ENCODE peak calls at places on chromosome 11, in eight cellular contexts. One of them, this sample, is unnamed.

GRCh38 chr11:75406338-75406777 is 7.0 kb downstream of the RPS3 start:
- DNase-seq in cardiac septum: peak; percentile 17
- DNase-seq in neuronal stem cell: no peak
- DNase-seq in KBM-7: no peak
- DNase-seq in epithelial cell of proximal tubule: no peak
- DNase-seq in HCT116: no peak
- DNase-seq in GM18507: no peak
- DNase-seq in caudate nucleus: no peak
- DNase-seq in this sample: no peak

GRCh38 chr11:101618691-101619090 is 34.9 kb upstream of the TRPC6 start:
- DNase-seq in epithelial cell of proximal tubule: no peak
- DNase-seq in cardiac septum: no peak
- DNase-seq in HCT116: no peak
- DNase-seq in KBM-7: no peak
- DNase-seq in caudate nucleus: no peak
- DNase-seq in neuronal stem cell: no peak
- DNase-seq in GM18507: no peak
- DNase-seq in this sample: no peak

GRCh38 chr11:121451178-121451981 is 734 bp upstream of the SORL1 start:
- DNase-seq in caudate nucleus: no peak
- DNase-seq in GM18507: no peak
- DNase-seq in cardiac septum: no peak
- DNase-seq in epithelial cell of proximal tubule: no peak
- DNase-seq in KBM-7: no peak
- DNase-seq in neuronal stem cell: no peak
- DNase-seq in HCT116: no peak
- DNase-seq in this sample: peak; percentile 72

GRCh38 chr11:97516688-97517087 is 1126.9 kb downstream of the JRKL start:
- DNase-seq in cardiac septum: no peak
- DNase-seq in caudate nucleus: no peak
- DNase-seq in epithelial cell of proximal tubule: no peak
- DNase-seq in KBM-7: no peak
- DNase-seq in HCT116: no peak
- DNase-seq in GM18507: no peak
- DNase-seq in neuronal stem cell: no peak
- DNase-seq in this sample: peak; percentile 51

GRCh38 chr11:9313648-9314290 is 624 bp downstream of the TMEM41B start:
- DNase-seq in KBM-7: no peak
- DNase-seq in HCT116: no peak
- DNase-seq in neuronal stem cell: no peak
- DNase-seq in cardiac septum: no peak
- DNase-seq in epithelial cell of proximal tubule: no peak
- DNase-seq in GM18507: no peak
- DNase-seq in caudate nucleus: peak; percentile 54
- DNase-seq in this sample: peak; percentile 66

GRCh38 chr11:35579557-35580396 is 38.5 kb upstream of the FJX1 start:
- DNase-seq in neuronal stem cell: no peak
- DNase-seq in HCT116: peak; percentile 46
- DNase-seq in GM18507: no peak
- DNase-seq in cardiac septum: no peak
- DNase-seq in KBM-7: peak; percentile 54
- DNase-seq in epithelial cell of proximal tubule: peak; percentile 7
- DNase-seq in caudate nucleus: no peak
- DNase-seq in this sample: no peak

GRCh38 chr11:11382858-11383532 is 29.9 kb upstream of the CSNK2A3 start:
- DNase-seq in epithelial cell of proximal tubule: no peak
- DNase-seq in GM18507: no peak
- DNase-seq in neuronal stem cell: no peak
- DNase-seq in HCT116: no peak
- DNase-seq in KBM-7: no peak
- DNase-seq in caudate nucleus: no peak
- DNase-seq in cardiac septum: no peak
- DNase-seq in this sample: no peak

GRCh38 chr11:74226907-74227306 is 55.8 kb downstream of the PPME1 start:
- DNase-seq in caudate nucleus: no peak
- DNase-seq in epithelial cell of proximal tubule: no peak
- DNase-seq in HCT116: no peak
- DNase-seq in cardiac septum: no peak
- DNase-seq in GM18507: no peak
- DNase-seq in neuronal stem cell: no peak
- DNase-seq in KBM-7: no peak
- DNase-seq in this sample: no peak

GRCh38 chr11:45341379-45341778 is 55.2 kb upstream of the SYT13 start:
- DNase-seq in KBM-7: no peak
- DNase-seq in HCT116: no peak
- DNase-seq in cardiac septum: no peak
- DNase-seq in neuronal stem cell: no peak
- DNase-seq in epithelial cell of proximal tubule: no peak
- DNase-seq in GM18507: no peak
- DNase-seq in caudate nucleus: no peak
- DNase-seq in this sample: no peak

GRCh38 chr11:1919428-1920127 is at the start of gene TNNT3:
- DNase-seq in GM18507: no peak
- DNase-seq in epithelial cell of proximal tubule: no peak
- DNase-seq in KBM-7: no peak
- DNase-seq in cardiac septum: no peak
- DNase-seq in HCT116: no peak
- DNase-seq in caudate nucleus: no peak
- DNase-seq in neuronal stem cell: no peak
- DNase-seq in this sample: no peak

GRCh38 chr11:120400564-120401364 is 64.6 kb downstream of the ARHGEF12 start:
- DNase-seq in KBM-7: no peak
- DNase-seq in GM18507: no peak
- DNase-seq in HCT116: peak; percentile 90
- DNase-seq in epithelial cell of proximal tubule: peak; percentile 95
- DNase-seq in neuronal stem cell: no peak
- DNase-seq in cardiac septum: no peak
- DNase-seq in caudate nucleus: no peak
- DNase-seq in this sample: no peak

GRCh38 chr11:15969281-15969680 is 387.1 kb downstream of the SOX6 start:
- DNase-seq in HCT116: no peak
- DNase-seq in KBM-7: peak; percentile 7
- DNase-seq in GM18507: no peak
- DNase-seq in cardiac septum: peak; percentile 80
- DNase-seq in neuronal stem cell: no peak
- DNase-seq in caudate nucleus: peak; percentile 7
- DNase-seq in epithelial cell of proximal tubule: no peak
- DNase-seq in this sample: no peak

GRCh38 chr11:68481579-68482240 is 21.2 kb downstream of the PPP6R3 start:
- DNase-seq in neuronal stem cell: no peak
- DNase-seq in HCT116: no peak
- DNase-seq in cardiac septum: no peak
- DNase-seq in epithelial cell of proximal tubule: no peak
- DNase-seq in caudate nucleus: no peak
- DNase-seq in GM18507: no peak
- DNase-seq in KBM-7: no peak
- DNase-seq in this sample: no peak

GRCh38 chr11:67700141-67700540 is 25.7 kb upstream of the ALDH3B2 start:
- DNase-seq in neuronal stem cell: no peak
- DNase-seq in caudate nucleus: no peak
- DNase-seq in cardiac septum: no peak
- DNase-seq in GM18507: no peak
- DNase-seq in KBM-7: no peak
- DNase-seq in HCT116: no peak
- DNase-seq in epithelial cell of proximal tubule: no peak
- DNase-seq in this sample: no peak

GRCh38 chr11:18188796-18189195 is 16.2 kb downstream of the MRGPRX4 start:
- DNase-seq in GM18507: no peak
- DNase-seq in neuronal stem cell: no peak
- DNase-seq in caudate nucleus: no peak
- DNase-seq in HCT116: no peak
- DNase-seq in KBM-7: no peak
- DNase-seq in epithelial cell of proximal tubule: no peak
- DNase-seq in cardiac septum: no peak
- DNase-seq in this sample: no peak

GRCh38 chr11:62266558-62266957 is 3.4 kb upstream of the SCGB2A2 start:
- DNase-seq in epithelial cell of proximal tubule: no peak
- DNase-seq in HCT116: no peak
- DNase-seq in GM18507: no peak
- DNase-seq in cardiac septum: no peak
- DNase-seq in KBM-7: no peak
- DNase-seq in caudate nucleus: no peak
- DNase-seq in neuronal stem cell: no peak
- DNase-seq in this sample: no peak

GRCh38 chr11:64869571-64870175 is 8.7 kb downstream of the EHD1 start:
- DNase-seq in epithelial cell of proximal tubule: no peak
- DNase-seq in HCT116: no peak
- DNase-seq in KBM-7: no peak
- DNase-seq in caudate nucleus: no peak
- DNase-seq in GM18507: no peak
- DNase-seq in neuronal stem cell: no peak
- DNase-seq in cardiac septum: no peak
- DNase-seq in this sample: no peak

GRCh38 chr11:66118847-66119246 is 48.8 kb downstream of the PACS1 start:
- DNase-seq in caudate nucleus: no peak
- DNase-seq in epithelial cell of proximal tubule: no peak
- DNase-seq in GM18507: no peak
- DNase-seq in KBM-7: no peak
- DNase-seq in cardiac septum: no peak
- DNase-seq in HCT116: no peak
- DNase-seq in neuronal stem cell: no peak
- DNase-seq in this sample: no peak

GRCh38 chr11:112016088-112016764 is 9.0 kb upstream of the DLAT start:
- DNase-seq in KBM-7: no peak
- DNase-seq in neuronal stem cell: no peak
- DNase-seq in caudate nucleus: no peak
- DNase-seq in GM18507: peak; percentile 30
- DNase-seq in cardiac septum: no peak
- DNase-seq in HCT116: no peak
- DNase-seq in epithelial cell of proximal tubule: no peak
- DNase-seq in this sample: no peak

GRCh38 chr11:36328956-36329673 is 33.0 kb downstream of the PRR5L start:
- DNase-seq in HCT116: no peak
- DNase-seq in epithelial cell of proximal tubule: no peak
- DNase-seq in neuronal stem cell: no peak
- DNase-seq in KBM-7: no peak
- DNase-seq in cardiac septum: no peak
- DNase-seq in GM18507: no peak
- DNase-seq in caudate nucleus: no peak
- DNase-seq in this sample: no peak

GRCh38 chr11:61392991-61393595 is 706 bp downstream of the TMEM216 start:
- DNase-seq in HCT116: no peak
- DNase-seq in neuronal stem cell: peak; percentile 11
- DNase-seq in KBM-7: peak; percentile 41
- DNase-seq in caudate nucleus: no peak
- DNase-seq in epithelial cell of proximal tubule: no peak
- DNase-seq in cardiac septum: no peak
- DNase-seq in GM18507: no peak
- DNase-seq in this sample: no peak

GRCh38 chr11:12120031-12121008 is 9.9 kb downstream of the MICAL2 start:
- DNase-seq in GM18507: no peak
- DNase-seq in neuronal stem cell: no peak
- DNase-seq in cardiac septum: no peak
- DNase-seq in epithelial cell of proximal tubule: no peak
- DNase-seq in caudate nucleus: no peak
- DNase-seq in HCT116: no peak
- DNase-seq in KBM-7: no peak
- DNase-seq in this sample: no peak

GRCh38 chr11:62649486-62649885 is 3.1 kb upstream of the GANAB start:
- DNase-seq in GM18507: no peak
- DNase-seq in cardiac septum: no peak
- DNase-seq in neuronal stem cell: no peak
- DNase-seq in caudate nucleus: no peak
- DNase-seq in epithelial cell of proximal tubule: no peak
- DNase-seq in KBM-7: no peak
- DNase-seq in HCT116: no peak
- DNase-seq in this sample: no peak

GRCh38 chr11:31981457-31981856 is 109.4 kb upstream of the RCN1 start:
- DNase-seq in caudate nucleus: no peak
- DNase-seq in neuronal stem cell: no peak
- DNase-seq in KBM-7: no peak
- DNase-seq in epithelial cell of proximal tubule: no peak
- DNase-seq in cardiac septum: no peak
- DNase-seq in HCT116: no peak
- DNase-seq in GM18507: no peak
- DNase-seq in this sample: no peak

GRCh38 chr11:27215471-27216267 is 147.3 kb downstream of the CCDC34 start:
- DNase-seq in epithelial cell of proximal tubule: no peak
- DNase-seq in neuronal stem cell: no peak
- DNase-seq in cardiac septum: no peak
- DNase-seq in caudate nucleus: no peak
- DNase-seq in KBM-7: no peak
- DNase-seq in GM18507: no peak
- DNase-seq in HCT116: no peak
- DNase-seq in this sample: no peak

GRCh38 chr11:2779981-2780849 is 80.4 kb upstream of the KCNQ1OT1 start:
- DNase-seq in epithelial cell of proximal tubule: no peak
- DNase-seq in caudate nucleus: no peak
- DNase-seq in HCT116: no peak
- DNase-seq in KBM-7: peak; percentile 69
- DNase-seq in GM18507: no peak
- DNase-seq in neuronal stem cell: no peak
- DNase-seq in cardiac septum: peak; percentile 75
- DNase-seq in this sample: no peak

This sample was measured in Karpas-422.